ENCODE peak calls at places on chromosome 2, in ten cellular contexts. H is IMR-90, P is Panc1, F is kidney, E is dorsolateral prefrontal cortex, M is A549, R is AG04450, G is thyroid gland, L is tibial nerve, J is PC-9. Y is an unnamed sample.

GRCh38 chr2:172288603-172289002 is 138.8 kb upstream of the ITGA6 start:
- DNase-seq in H (peak), P (no peak), F (no peak), E (no peak), M (no peak), R (no peak), G (no peak), L (no peak), J (peak), Y (peak)

GRCh38 chr2:201911372-201911771 is 105.0 kb downstream of the CDK15 start:
- DNase-seq in H (no peak), P (no peak), F (no peak), E (no peak), M (no peak), R (no peak), G (no peak), L (no peak), J (no peak), Y (no peak)

GRCh38 chr2:190904644-190905043 is 24.0 kb downstream of the GLS start:
- DNase-seq in H (peak), P (no peak), F (no peak), E (no peak), M (no peak), R (no peak), G (no peak), L (no peak), J (no peak), Y (no peak)

GRCh38 chr2:136116111-136116812 is 1.7 kb downstream of the CXCR4 start:
- DNase-seq in H (no peak), P (no peak), F (peak), E (no peak), M (no peak), R (no peak), G (peak), L (peak), J (no peak), Y (peak)

GRCh38 chr2:120710256-120710655 is 25.4 kb upstream of the GLI2 start:
- DNase-seq in H (peak), P (no peak), F (no peak), E (no peak), M (no peak), R (no peak), G (no peak), L (peak), J (no peak), Y (no peak)

GRCh38 chr2:147365577-147365976 is 479.3 kb upstream of the ACVR2A start:
- DNase-seq in H (no peak), P (no peak), F (no peak), E (peak), M (no peak), R (no peak), G (no peak), L (no peak), J (no peak), Y (no peak)

GRCh38 chr2:217162533-217162932 is 302.7 kb upstream of the TNP1 start:
- DNase-seq in H (peak), P (no peak), F (no peak), E (peak), M (no peak), R (peak), G (no peak), L (no peak), J (peak), Y (no peak)

GRCh38 chr2:19476347-19476746 is 117.9 kb upstream of the OSR1 start:
- DNase-seq in H (no peak), P (no peak), F (no peak), E (no peak), M (no peak), R (no peak), G (no peak), L (no peak), J (no peak), Y (no peak)

DNA sequence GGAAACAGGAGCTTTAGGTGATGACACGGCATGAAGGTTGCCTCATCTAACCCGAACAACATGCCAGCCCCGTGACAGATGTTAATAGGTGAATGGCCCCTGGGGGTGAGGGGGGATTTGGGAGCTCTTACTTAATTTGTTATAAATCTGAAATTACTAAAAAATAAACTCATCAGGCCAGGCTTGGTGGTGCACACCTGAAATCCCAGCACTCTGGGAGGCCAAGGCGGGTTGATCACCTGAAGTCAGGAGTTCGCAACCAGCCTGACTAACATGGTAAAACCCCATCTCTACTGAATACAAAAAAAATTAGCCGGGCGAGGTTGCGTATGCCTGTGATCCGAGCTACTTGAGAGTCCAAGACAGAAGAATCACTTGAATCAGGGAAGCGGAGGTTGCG is 6.1 kb downstream of the STK25 start:
- DNase-seq in H (no peak), P (no peak), F (no peak), E (no peak), M (no peak), R (no peak), G (no peak), L (no peak), J (no peak), Y (no peak)
- H3K27ac ChIP-seq in H (no peak), P (no peak), F (no peak), E (no peak), M (no peak), R (no peak), G (no peak), L (no peak), J (no peak), Y (no peak)

DNA sequence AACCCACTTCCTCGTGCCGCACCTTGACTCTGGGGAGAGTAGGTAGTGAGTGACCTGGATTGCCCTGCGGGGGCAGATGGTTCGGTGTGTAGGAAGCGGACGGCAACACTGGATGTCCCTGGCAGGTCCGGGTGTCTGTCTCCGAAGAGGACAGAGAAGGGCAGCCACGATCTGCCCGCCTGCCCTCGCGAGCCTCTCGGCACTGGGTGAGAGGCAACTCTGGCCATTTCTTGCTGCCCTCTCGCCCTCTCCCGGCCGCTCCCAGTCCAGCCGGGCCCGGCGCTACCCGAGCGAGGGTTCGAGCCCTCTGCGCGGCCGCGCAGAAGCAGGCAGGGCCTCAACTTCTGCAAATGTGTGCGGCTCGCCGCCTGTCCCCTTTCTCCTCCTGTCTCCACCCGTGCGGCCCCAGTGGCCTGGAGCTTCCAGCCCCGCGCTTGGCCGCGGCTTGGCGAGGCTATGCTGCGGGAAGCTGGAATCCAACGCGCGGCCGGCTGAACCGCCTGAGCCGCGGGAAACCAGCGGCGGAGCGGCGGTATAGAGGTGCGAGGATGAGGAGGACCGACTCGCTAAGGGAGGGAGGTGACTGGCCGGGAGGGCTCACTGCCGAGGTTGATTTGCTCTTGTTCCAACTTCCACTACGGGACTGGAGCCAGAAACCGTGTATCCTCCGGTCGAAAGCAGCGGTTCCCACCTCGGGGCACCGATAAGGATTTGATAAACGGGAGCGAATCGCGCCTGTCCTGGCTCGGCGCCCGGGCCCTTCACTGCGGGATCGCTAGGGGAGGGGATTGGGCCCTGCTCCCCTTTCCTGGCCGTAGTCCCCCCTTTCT is 1.5 kb downstream of the EPAS1 start:
- DNase-seq in H (peak), P (no peak), F (peak), E (no peak), M (peak), R (no peak), G (peak), L (peak), J (peak), Y (no peak)
- TF ChIP-seq CTCF in H (peak), P (peak), F (no peak), E (peak), M (peak), R (peak), G (peak), L (no peak), J (peak), Y (no peak)

GRCh38 chr2:15941483-15941853 is 1.1 kb downstream of the MYCN start:
- DNase-seq in H (no peak), P (no peak), F (no peak), E (no peak), M (peak), R (no peak), G (peak), L (no peak), J (no peak), Y (no peak)

GRCh38 chr2:15939556-15939853 is 845 bp upstream of the MYCN start:
- DNase-seq in H (no peak), P (no peak), F (peak), E (peak), M (peak), R (no peak), G (peak), L (no peak), J (peak), Y (no peak)

GRCh38 chr2:15938803-15939555 is 1.4 kb upstream of the MYCN start:
- DNase-seq in H (no peak), P (no peak), F (no peak), E (no peak), M (no peak), R (no peak), G (no peak), L (no peak), J (no peak), Y (no peak)

GRCh38 chr2:15940661-15941482 is 522 bp downstream of the MYCN start:
- DNase-seq in H (no peak), P (no peak), F (no peak), E (no peak), M (peak), R (no peak), G (peak), L (no peak), J (no peak), Y (no peak)

DNA sequence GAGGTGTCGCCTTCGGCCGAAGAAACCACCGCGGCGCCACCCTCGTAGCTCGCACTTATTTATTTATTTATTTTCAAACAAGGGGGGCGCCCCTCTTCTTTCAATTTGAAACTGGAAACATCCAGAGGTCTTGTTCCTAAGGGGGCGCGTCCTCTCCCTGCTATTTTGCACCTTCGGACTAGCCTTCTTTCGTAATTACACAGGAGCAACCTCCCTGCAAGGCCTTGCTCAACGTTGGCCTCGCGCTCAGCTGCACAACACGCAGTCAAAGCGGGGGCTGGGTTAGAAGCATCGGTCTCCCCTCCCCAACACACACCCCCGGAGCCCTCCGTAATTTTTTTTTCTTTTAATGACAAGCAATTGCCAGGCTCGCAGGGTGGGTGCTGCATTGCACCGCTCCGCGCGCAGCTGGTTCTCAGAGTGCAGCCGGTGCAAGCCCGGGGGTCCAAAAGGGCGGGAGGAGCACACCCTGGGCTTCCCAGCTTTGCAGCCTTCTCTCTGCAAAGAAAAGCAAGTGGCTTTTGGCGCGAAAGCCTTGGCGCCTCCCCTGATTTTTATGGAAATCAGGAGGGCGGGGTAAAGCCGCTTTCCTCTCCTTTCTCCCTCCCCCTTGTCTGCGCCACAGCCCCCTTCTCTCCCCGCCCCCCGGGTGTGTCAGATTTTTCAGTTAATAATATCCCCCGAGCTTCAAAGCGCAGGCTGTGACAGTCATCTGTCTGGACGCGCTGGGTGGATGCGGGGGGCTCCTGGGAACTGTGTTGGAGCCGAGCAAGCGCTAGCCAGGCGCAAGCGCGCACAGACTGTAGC is at the start of gene MYCN:
- DNase-seq in H (no peak), P (no peak), F (no peak), E (peak), M (peak), R (no peak), G (peak), L (peak), J (no peak), Y (no peak)
- H3K4me3 ChIP-seq in H (no peak), P (peak), F (peak), E (peak), M (peak), R (no peak), G (peak), L (peak), J (no peak), Y (peak)

DNA sequence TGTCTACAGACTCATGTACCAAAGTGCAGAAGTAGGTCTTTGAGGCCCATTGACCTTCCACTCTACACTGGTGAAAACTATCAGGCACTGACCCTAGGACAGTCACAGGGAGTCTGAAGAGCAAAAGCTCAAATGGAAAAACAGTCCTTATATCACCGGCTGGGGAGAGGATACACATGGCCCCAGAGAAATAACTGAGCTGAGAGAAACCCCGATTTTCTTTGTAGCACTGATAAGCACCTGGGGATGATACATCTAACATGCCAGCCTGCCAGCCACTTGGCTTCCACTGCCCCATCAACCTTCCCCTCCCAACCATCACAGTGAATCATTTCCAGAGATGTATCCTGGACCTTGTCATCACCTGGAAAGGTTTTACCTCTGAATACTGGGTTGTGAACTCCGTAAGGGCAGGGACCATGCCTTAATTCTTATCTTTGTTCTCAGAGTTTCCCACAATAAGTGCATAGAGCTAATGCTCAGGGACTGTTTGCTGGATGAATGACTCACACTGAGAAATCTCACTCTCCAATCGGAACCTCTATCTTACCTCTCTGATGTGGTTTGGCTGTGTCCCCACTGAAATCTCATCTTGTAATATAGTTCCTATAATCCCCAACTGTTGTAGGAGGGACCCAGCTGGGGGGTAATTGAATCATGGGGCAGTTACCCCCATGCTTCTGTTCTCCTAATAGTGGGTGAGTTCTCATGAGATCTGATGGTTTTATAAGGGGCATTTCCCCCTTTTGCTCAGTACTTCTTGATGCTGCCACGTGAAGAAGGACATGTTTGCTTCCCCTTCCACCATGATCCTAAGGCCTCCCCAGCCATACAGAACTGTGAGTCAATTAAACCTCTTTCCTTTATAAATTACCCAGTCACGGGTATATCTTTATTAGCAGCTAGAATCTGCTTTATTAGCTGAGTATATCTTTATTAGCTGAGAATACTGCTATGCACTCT is 37.1 kb downstream of the EVA1A start:
- DNase-seq in H (peak), P (no peak), F (no peak), E (no peak), M (peak), R (peak), G (no peak), L (no peak), J (peak), Y (no peak)
- H3K27ac ChIP-seq in H (no peak), P (no peak), F (no peak), E (no peak), M (peak), R (no peak), G (no peak), L (no peak), J (peak), Y (no peak)

GRCh38 chr2:169620509-169620908 is 36.4 kb downstream of the PPIG start:
- DNase-seq in H (no peak), P (no peak), F (no peak), E (no peak), M (no peak), R (no peak), G (no peak), L (no peak), J (no peak), Y (no peak)

GRCh38 chr2:169619946-169620345 is 35.8 kb downstream of the PPIG start:
- DNase-seq in H (no peak), P (no peak), F (no peak), E (no peak), M (no peak), R (no peak), G (no peak), L (no peak), J (no peak), Y (no peak)

GRCh38 chr2:169625781-169626180 is 41.6 kb downstream of the PPIG start:
- DNase-seq in H (no peak), P (no peak), F (no peak), E (no peak), M (no peak), R (no peak), G (no peak), L (no peak), J (no peak), Y (no peak)

DNA sequence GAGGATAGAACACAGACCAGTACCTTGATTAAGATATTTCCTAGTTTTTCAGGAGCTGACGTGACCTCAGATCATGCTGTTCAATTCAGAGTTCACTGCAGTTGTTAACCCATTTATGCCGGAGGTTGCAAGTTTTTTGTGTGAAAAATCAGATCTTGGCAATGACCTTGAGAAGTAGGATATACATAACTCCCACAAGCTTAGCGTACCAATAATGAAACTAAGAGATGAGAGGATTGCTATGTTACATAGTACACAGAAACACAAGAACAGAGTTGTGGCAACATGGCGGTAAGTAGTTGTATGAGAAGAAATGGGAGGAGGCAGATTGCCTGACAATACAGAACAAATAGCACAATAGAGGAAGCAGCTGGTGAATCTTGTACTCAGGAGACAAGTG is 39.1 kb downstream of the PPIG start:
- DNase-seq in H (no peak), P (no peak), F (no peak), E (no peak), M (no peak), R (no peak), G (no peak), L (no peak), J (no peak), Y (no peak)
- TF ChIP-seq CTCF in H (no peak), P (no peak), F (no peak), E (no peak), M (no peak), R (no peak), G (no peak), L (no peak), J (no peak), Y (no peak)

GRCh38 chr2:165208094-165208493 is 4.2 kb upstream of the SCN3A start:
- DNase-seq in H (no peak), P (no peak), F (no peak), E (no peak), M (no peak), R (no peak), G (no peak), L (no peak), J (no peak), Y (no peak)

GRCh38 chr2:165205865-165206264 is 2.0 kb upstream of the SCN3A start:
- DNase-seq in H (no peak), P (no peak), F (no peak), E (no peak), M (no peak), R (no peak), G (no peak), L (no peak), J (no peak), Y (no peak)

GRCh38 chr2:165198181-165198580 is 5.7 kb downstream of the SCN3A start:
- DNase-seq in H (no peak), P (no peak), F (no peak), E (no peak), M (no peak), R (no peak), G (no peak), L (no peak), J (no peak), Y (no peak)

GRCh38 chr2:165202230-165202629 is 1.6 kb downstream of the SCN3A start:
- DNase-seq in H (no peak), P (no peak), F (no peak), E (no peak), M (no peak), R (no peak), G (no peak), L (no peak), J (no peak), Y (no peak)

DNA sequence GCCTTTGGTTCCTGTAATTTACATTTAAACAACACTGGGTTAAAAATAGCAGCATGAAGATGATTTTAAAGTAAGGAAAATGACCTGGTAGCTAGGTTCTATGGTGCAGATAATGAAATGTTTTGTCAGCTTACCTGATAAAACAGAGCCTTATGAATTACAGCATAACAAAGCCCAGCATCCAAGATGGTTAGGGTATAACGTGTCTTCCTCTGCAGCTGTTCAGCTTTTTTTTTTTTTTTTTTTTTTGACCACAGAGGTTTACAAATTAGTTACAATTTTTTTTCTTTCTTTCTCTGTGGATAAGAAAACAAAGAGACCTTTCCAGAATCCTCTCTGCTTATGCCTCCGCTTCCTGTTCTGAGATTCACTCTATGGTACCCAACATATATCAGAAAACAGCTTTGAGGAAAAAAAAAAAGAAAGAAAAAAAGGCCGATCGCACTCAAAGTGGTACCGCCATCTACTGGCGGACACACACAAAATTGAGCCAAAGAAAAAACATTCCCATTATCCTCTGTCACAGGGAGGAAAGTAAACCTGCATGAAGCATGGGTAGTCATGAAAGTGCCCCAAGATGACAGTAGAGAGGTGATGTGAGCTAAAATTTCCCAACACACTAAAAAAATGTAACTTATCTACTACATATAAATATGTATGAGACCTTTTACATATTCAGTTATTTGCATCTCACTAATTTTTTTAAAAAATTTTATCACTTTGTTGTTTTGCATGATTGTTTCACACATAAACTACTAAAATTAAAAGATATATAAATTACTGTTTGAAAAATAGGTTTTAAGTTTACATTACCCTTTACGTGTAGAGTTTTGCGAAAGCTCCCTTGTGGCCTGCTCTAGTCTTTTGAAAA is at the start of gene SCN3A:
- DNase-seq in H (peak), P (peak), F (no peak), E (no peak), M (peak), R (peak), G (peak), L (no peak), J (peak), Y (no peak)
- H3K4me3 ChIP-seq in H (no peak), P (no peak), F (peak), E (peak), M (no peak), R (no peak), G (no peak), L (no peak), J (no peak), Y (no peak)